ENCODE peak calls at places on chromosomes 3 and 15, in eight cellular contexts. One of them, this sample, is unnamed.

GRCh38 chr3:149581248-149581647 is 76.6 kb downstream of the WWTR1 start:
- DNase-seq in epithelial cell of esophagus: peak; percentile 17
- DNase-seq in NT2/D1: no peak
- DNase-seq in left lung: no peak
- DNase-seq in AG09309: peak; percentile 63
- DNase-seq in esophagus squamous epithelium: no peak
- DNase-seq in mucosa of descending colon: no peak
- DNase-seq in fibroblast of mammary gland: peak; percentile 36
- DNase-seq in this sample: no peak

GRCh38 chr3:139937674-139938279 is 2.8 kb downstream of the CLSTN2 start:
- DNase-seq in epithelial cell of esophagus: peak; percentile 51
- DNase-seq in NT2/D1: no peak
- DNase-seq in left lung: no peak
- DNase-seq in AG09309: peak; percentile 10
- DNase-seq in esophagus squamous epithelium: no peak
- DNase-seq in mucosa of descending colon: peak; percentile 24
- DNase-seq in fibroblast of mammary gland: peak; percentile 54
- DNase-seq in this sample: peak; percentile 86

GRCh38 chr3:192879346-192880031 is 38.2 kb downstream of the MB21D2 start:
- DNase-seq in epithelial cell of esophagus: peak; percentile 98
- DNase-seq in NT2/D1: peak; percentile 95
- DNase-seq in left lung: no peak
- DNase-seq in AG09309: peak; percentile 97
- DNase-seq in esophagus squamous epithelium: no peak
- DNase-seq in mucosa of descending colon: no peak
- DNase-seq in fibroblast of mammary gland: peak; percentile 87
- DNase-seq in this sample: peak; percentile 96

GRCh38 chr3:176395269-176395668 is 802.0 kb downstream of the TBL1XR1 start:
- DNase-seq in epithelial cell of esophagus: no peak
- DNase-seq in NT2/D1: no peak
- DNase-seq in left lung: no peak
- DNase-seq in AG09309: no peak
- DNase-seq in esophagus squamous epithelium: no peak
- DNase-seq in mucosa of descending colon: no peak
- DNase-seq in fibroblast of mammary gland: no peak
- DNase-seq in this sample: no peak

GRCh38 chr3:31754575-31755278 is 222.0 kb downstream of the STT3B start:
- DNase-seq in epithelial cell of esophagus: no peak
- DNase-seq in NT2/D1: no peak
- DNase-seq in left lung: no peak
- DNase-seq in AG09309: no peak
- DNase-seq in esophagus squamous epithelium: no peak
- DNase-seq in mucosa of descending colon: no peak
- DNase-seq in fibroblast of mammary gland: no peak
- DNase-seq in this sample: no peak

GRCh38 chr15:62648954-62649353 is 393.6 kb upstream of the TPM1 start:
- DNase-seq in epithelial cell of esophagus: peak; percentile 43
- DNase-seq in NT2/D1: no peak
- DNase-seq in left lung: no peak
- DNase-seq in AG09309: no peak
- DNase-seq in esophagus squamous epithelium: no peak
- DNase-seq in mucosa of descending colon: no peak
- DNase-seq in fibroblast of mammary gland: peak; percentile 35
- DNase-seq in this sample: no peak

GRCh38 chr3:184711366-184712247 is at the start of gene MAGEF1:
- DNase-seq in epithelial cell of esophagus: peak; percentile 68
- DNase-seq in NT2/D1: peak; percentile 90
- DNase-seq in left lung: peak; percentile 86
- DNase-seq in AG09309: peak; percentile 43
- DNase-seq in esophagus squamous epithelium: peak; percentile 26
- DNase-seq in mucosa of descending colon: peak; percentile 88
- DNase-seq in fibroblast of mammary gland: peak; percentile 62
- DNase-seq in this sample: peak; percentile 93

GRCh38 chr3:139319428-139320402 is 24.1 kb upstream of the MRPS22 start:
- DNase-seq in epithelial cell of esophagus: no peak
- DNase-seq in NT2/D1: peak; percentile 36
- DNase-seq in left lung: no peak
- DNase-seq in AG09309: no peak
- DNase-seq in esophagus squamous epithelium: no peak
- DNase-seq in mucosa of descending colon: no peak
- DNase-seq in fibroblast of mammary gland: peak; percentile 23
- DNase-seq in this sample: no peak

GRCh38 chr3:5011555-5012256 is 32.5 kb downstream of the BHLHE40 start:
- DNase-seq in epithelial cell of esophagus: no peak
- DNase-seq in NT2/D1: no peak
- DNase-seq in left lung: peak; percentile 71
- DNase-seq in AG09309: no peak
- DNase-seq in esophagus squamous epithelium: no peak
- DNase-seq in mucosa of descending colon: no peak
- DNase-seq in fibroblast of mammary gland: no peak
- DNase-seq in this sample: no peak

GRCh38 chr3:72520690-72521308 is 327.4 kb downstream of the SHQ1 start:
- DNase-seq in epithelial cell of esophagus: peak; percentile 90
- DNase-seq in NT2/D1: no peak
- DNase-seq in left lung: no peak
- DNase-seq in AG09309: no peak
- DNase-seq in esophagus squamous epithelium: no peak
- DNase-seq in mucosa of descending colon: no peak
- DNase-seq in fibroblast of mammary gland: peak; percentile 68
- DNase-seq in this sample: no peak

GRCh38 chr3:193620650-193621049 is 27.6 kb downstream of the OPA1 start:
- DNase-seq in epithelial cell of esophagus: peak; percentile 3
- DNase-seq in NT2/D1: no peak
- DNase-seq in left lung: no peak
- DNase-seq in AG09309: no peak
- DNase-seq in esophagus squamous epithelium: no peak
- DNase-seq in mucosa of descending colon: no peak
- DNase-seq in fibroblast of mammary gland: peak; percentile 54
- DNase-seq in this sample: no peak

GRCh38 chr3:179668429-179668828 is 15.6 kb downstream of the USP13 start:
- DNase-seq in epithelial cell of esophagus: no peak
- DNase-seq in NT2/D1: no peak
- DNase-seq in left lung: no peak
- DNase-seq in AG09309: no peak
- DNase-seq in esophagus squamous epithelium: no peak
- DNase-seq in mucosa of descending colon: no peak
- DNase-seq in fibroblast of mammary gland: no peak
- DNase-seq in this sample: no peak

GRCh38 chr3:169661567-169662214 is 1.8 kb downstream of the MECOM start:
- DNase-seq in epithelial cell of esophagus: peak; percentile 70
- DNase-seq in NT2/D1: no peak
- DNase-seq in left lung: peak; percentile 43
- DNase-seq in AG09309: no peak
- DNase-seq in esophagus squamous epithelium: no peak
- DNase-seq in mucosa of descending colon: peak; percentile 70
- DNase-seq in fibroblast of mammary gland: no peak
- DNase-seq in this sample: peak; percentile 93

GRCh38 chr3:163196815-163197214 is 1700.2 kb downstream of the OTOL1 start:
- DNase-seq in epithelial cell of esophagus: no peak
- DNase-seq in NT2/D1: no peak
- DNase-seq in left lung: no peak
- DNase-seq in AG09309: no peak
- DNase-seq in esophagus squamous epithelium: no peak
- DNase-seq in mucosa of descending colon: no peak
- DNase-seq in fibroblast of mammary gland: no peak
- DNase-seq in this sample: no peak

GRCh38 chr3:141680620-141681389 is 57.3 kb upstream of the RNF7 start:
- DNase-seq in epithelial cell of esophagus: peak; percentile 74
- DNase-seq in NT2/D1: peak; percentile 62
- DNase-seq in left lung: no peak
- DNase-seq in AG09309: no peak
- DNase-seq in esophagus squamous epithelium: no peak
- DNase-seq in mucosa of descending colon: no peak
- DNase-seq in fibroblast of mammary gland: peak; percentile 62
- DNase-seq in this sample: no peak

GRCh38 chr3:94066829-94067470 is 4.1 kb downstream of the NSUN3 start:
- DNase-seq in epithelial cell of esophagus: no peak
- DNase-seq in NT2/D1: no peak
- DNase-seq in left lung: no peak
- DNase-seq in AG09309: no peak
- DNase-seq in esophagus squamous epithelium: no peak
- DNase-seq in mucosa of descending colon: no peak
- DNase-seq in fibroblast of mammary gland: no peak
- DNase-seq in this sample: no peak

GRCh38 chr15:67194171-67195114 is 60.0 kb downstream of the AAGAB start:
- DNase-seq in epithelial cell of esophagus: no peak
- DNase-seq in NT2/D1: no peak
- DNase-seq in left lung: no peak
- DNase-seq in AG09309: no peak
- DNase-seq in esophagus squamous epithelium: no peak
- DNase-seq in mucosa of descending colon: no peak
- DNase-seq in fibroblast of mammary gland: peak; percentile 89
- DNase-seq in this sample: no peak

GRCh38 chr3:89113887-89114840 is 6.7 kb downstream of the EPHA3 start:
- DNase-seq in epithelial cell of esophagus: peak; percentile 87
- DNase-seq in NT2/D1: peak; percentile 35
- DNase-seq in left lung: peak; percentile 60
- DNase-seq in AG09309: peak; percentile 13
- DNase-seq in esophagus squamous epithelium: no peak
- DNase-seq in mucosa of descending colon: peak; percentile 71
- DNase-seq in fibroblast of mammary gland: peak; percentile 38
- DNase-seq in this sample: peak; percentile 81

GRCh38 chr3:72199530-72199929 is 414.6 kb upstream of the PROK2 start:
- DNase-seq in epithelial cell of esophagus: no peak
- DNase-seq in NT2/D1: no peak
- DNase-seq in left lung: no peak
- DNase-seq in AG09309: no peak
- DNase-seq in esophagus squamous epithelium: no peak
- DNase-seq in mucosa of descending colon: no peak
- DNase-seq in fibroblast of mammary gland: no peak
- DNase-seq in this sample: no peak

GRCh38 chr15:84840255-84840654 is 23.1 kb downstream of the ALPK3 start:
- DNase-seq in epithelial cell of esophagus: no peak
- DNase-seq in NT2/D1: no peak
- DNase-seq in left lung: no peak
- DNase-seq in AG09309: no peak
- DNase-seq in esophagus squamous epithelium: no peak
- DNase-seq in mucosa of descending colon: no peak
- DNase-seq in fibroblast of mammary gland: no peak
- DNase-seq in this sample: no peak

GRCh38 chr3:171736556-171736955 is 73.7 kb downstream of the PLD1 start:
- DNase-seq in epithelial cell of esophagus: no peak
- DNase-seq in NT2/D1: no peak
- DNase-seq in left lung: no peak
- DNase-seq in AG09309: no peak
- DNase-seq in esophagus squamous epithelium: no peak
- DNase-seq in mucosa of descending colon: no peak
- DNase-seq in fibroblast of mammary gland: no peak
- DNase-seq in this sample: no peak

GRCh38 chr15:65305144-65305758 is 774 bp downstream of the RNU5B-1 start:
- DNase-seq in epithelial cell of esophagus: no peak
- DNase-seq in NT2/D1: no peak
- DNase-seq in left lung: no peak
- DNase-seq in AG09309: no peak
- DNase-seq in esophagus squamous epithelium: no peak
- DNase-seq in mucosa of descending colon: no peak
- DNase-seq in fibroblast of mammary gland: no peak
- DNase-seq in this sample: peak; percentile 26
- H3K4me3 ChIP-seq in epithelial cell of esophagus: peak overlapping the region; percentile 14
- H3K4me3 ChIP-seq in NT2/D1: no peak overlapping the region
- H3K4me3 ChIP-seq in left lung: no peak overlapping the region
- H3K4me3 ChIP-seq in AG09309: no peak overlapping the region
- H3K4me3 ChIP-seq in esophagus squamous epithelium: peak overlapping the region; percentile 52
- H3K4me3 ChIP-seq in mucosa of descending colon: no peak overlapping the region
- H3K4me3 ChIP-seq in fibroblast of mammary gland: no peak overlapping the region
- H3K4me3 ChIP-seq in this sample: no peak overlapping the region

GRCh38 chr3:117399311-117400068 is 689.9 kb downstream of the TUSC7 start:
- DNase-seq in epithelial cell of esophagus: no peak
- DNase-seq in NT2/D1: peak; percentile 82
- DNase-seq in left lung: no peak
- DNase-seq in AG09309: no peak
- DNase-seq in esophagus squamous epithelium: no peak
- DNase-seq in mucosa of descending colon: no peak
- DNase-seq in fibroblast of mammary gland: peak; percentile 28
- DNase-seq in this sample: no peak
- H3K4me3 ChIP-seq in epithelial cell of esophagus: no peak overlapping the region
- H3K4me3 ChIP-seq in NT2/D1: no peak overlapping the region
- H3K4me3 ChIP-seq in left lung: no peak overlapping the region
- H3K4me3 ChIP-seq in AG09309: no peak overlapping the region
- H3K4me3 ChIP-seq in esophagus squamous epithelium: no peak overlapping the region
- H3K4me3 ChIP-seq in mucosa of descending colon: no peak overlapping the region
- H3K4me3 ChIP-seq in fibroblast of mammary gland: no peak overlapping the region
- H3K4me3 ChIP-seq in this sample: peak overlapping the region; percentile 60

DNA sequence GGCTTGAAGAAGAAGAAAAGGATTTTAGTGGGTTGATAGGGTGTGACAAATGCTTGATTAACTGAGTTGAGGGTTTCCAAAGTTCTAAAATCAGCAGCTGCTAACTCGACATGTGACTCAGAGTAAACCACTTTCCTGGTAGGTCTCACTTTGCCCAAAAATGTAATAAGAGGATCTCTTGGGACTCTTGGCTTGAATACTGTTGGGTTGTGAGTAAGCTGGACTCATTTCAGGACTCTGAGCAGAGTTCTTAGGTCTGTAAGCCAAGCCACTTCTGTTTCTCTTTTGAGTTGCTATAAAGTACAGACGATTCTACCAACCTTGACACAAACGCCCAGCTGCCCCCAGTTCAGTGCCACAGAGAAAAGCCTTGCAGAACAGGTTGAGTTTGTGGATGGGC is 241.1 kb downstream of the ZNF621 start:
- DNase-seq in epithelial cell of esophagus: no peak
- DNase-seq in NT2/D1: no peak
- DNase-seq in left lung: no peak
- DNase-seq in AG09309: no peak
- DNase-seq in esophagus squamous epithelium: no peak
- DNase-seq in mucosa of descending colon: no peak
- DNase-seq in fibroblast of mammary gland: peak; percentile 92
- DNase-seq in this sample: peak; percentile 86
- H3K4me3 ChIP-seq in epithelial cell of esophagus: no peak overlapping the region
- H3K4me3 ChIP-seq in NT2/D1: no peak overlapping the region
- H3K4me3 ChIP-seq in left lung: no peak overlapping the region
- H3K4me3 ChIP-seq in AG09309: no peak overlapping the region
- H3K4me3 ChIP-seq in esophagus squamous epithelium: no peak overlapping the region
- H3K4me3 ChIP-seq in mucosa of descending colon: no peak overlapping the region
- H3K4me3 ChIP-seq in fibroblast of mammary gland: no peak overlapping the region
- H3K4me3 ChIP-seq in this sample: no peak overlapping the region

DNA sequence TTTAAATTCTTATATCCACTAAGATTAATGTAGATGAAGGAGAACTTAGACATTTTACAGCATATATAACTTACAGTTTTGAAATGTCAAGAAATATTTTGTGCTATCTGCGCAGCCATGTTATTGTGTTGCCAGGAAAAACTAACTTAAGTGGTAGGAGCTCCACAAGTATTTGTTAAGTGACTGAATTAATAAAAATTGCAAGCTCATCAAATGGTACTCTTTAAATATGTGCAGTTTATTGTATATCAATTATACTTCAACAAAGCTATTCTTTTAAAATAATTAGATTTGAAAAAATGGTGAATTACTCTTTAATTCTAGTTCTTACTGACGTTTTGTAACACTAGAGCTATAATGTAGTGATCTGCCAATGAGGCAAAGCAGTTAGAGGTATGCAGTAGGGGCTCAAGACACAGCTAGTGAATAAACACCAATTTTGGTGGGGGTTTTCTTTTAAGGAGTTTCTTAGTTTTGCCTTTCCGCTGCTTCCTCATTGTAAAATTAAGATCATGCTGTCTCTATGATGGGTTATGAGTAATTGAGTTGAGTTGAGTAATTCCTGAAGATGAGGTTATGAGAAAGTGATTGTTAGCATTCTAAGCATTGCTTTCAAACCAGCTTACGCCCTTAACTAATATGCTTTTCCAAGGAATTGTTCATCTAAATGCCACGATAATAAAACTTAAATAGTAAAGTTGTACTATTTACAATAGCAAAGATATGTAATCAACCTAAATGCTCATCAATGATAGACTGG is 10.9 kb upstream of the LXN start:
- DNase-seq in epithelial cell of esophagus: peak; percentile 51
- DNase-seq in NT2/D1: no peak
- DNase-seq in left lung: no peak
- DNase-seq in AG09309: peak; percentile 78
- DNase-seq in esophagus squamous epithelium: no peak
- DNase-seq in mucosa of descending colon: no peak
- DNase-seq in fibroblast of mammary gland: peak; percentile 74
- DNase-seq in this sample: peak; percentile 6
- H3K4me3 ChIP-seq in epithelial cell of esophagus: no peak overlapping the region
- H3K4me3 ChIP-seq in NT2/D1: no peak overlapping the region
- H3K4me3 ChIP-seq in left lung: no peak overlapping the region
- H3K4me3 ChIP-seq in AG09309: no peak overlapping the region
- H3K4me3 ChIP-seq in esophagus squamous epithelium: no peak overlapping the region
- H3K4me3 ChIP-seq in mucosa of descending colon: no peak overlapping the region
- H3K4me3 ChIP-seq in fibroblast of mammary gland: no peak overlapping the region
- H3K4me3 ChIP-seq in this sample: no peak overlapping the region

This sample was measured in osteoblast.